ENCODE peak calls at places on chromosomes 6 and 20, in eight cellular contexts. O is RPMI7951; R is psoas muscle; K is endothelial cell; A is HS-5; M is CD4-positive, alpha-beta memory T cell; I is ACHN; U is fibroblast of mammary gland. Y is an unnamed sample.

GRCh38 chr6:105359419-105360366 is 43.2 kb downstream of the PREP start:
- DNase-seq in U (peak), K (no peak), A (peak), R (no peak), M (no peak), I (peak), O (peak), Y (peak)

GRCh38 chr6:10175330-10175729 is 239.5 kb downstream of the TFAP2A start:
- DNase-seq in A (no peak), U (no peak), K (no peak), R (no peak), M (no peak), I (no peak), O (no peak), Y (no peak)

GRCh38 chr6:44842616-44843015 is 455.1 kb downstream of the CDC5L start:
- DNase-seq in I (no peak), U (peak), K (no peak), A (no peak), R (no peak), O (peak), M (no peak), Y (no peak)

GRCh38 chr20:44566018-44566417 is 16.4 kb upstream of the PKIG start:
- DNase-seq in I (no peak), K (no peak), O (peak), U (no peak), A (no peak), R (no peak), M (no peak), Y (no peak)

GRCh38 chr20:13105071-13105470 is 96.3 kb downstream of the SPTLC3 start:
- DNase-seq in O (peak), I (no peak), M (no peak), R (no peak), K (no peak), U (no peak), A (no peak), Y (no peak)

GRCh38 chr6:122124908-122125307 is 274.5 kb upstream of the HSF2 start:
- DNase-seq in I (no peak), K (no peak), U (no peak), A (no peak), R (no peak), M (no peak), O (no peak), Y (no peak)

GRCh38 chr20:41889871-41890224 is 271.7 kb upstream of the CHD6 start:
- DNase-seq in M (no peak), I (no peak), O (peak), R (no peak), U (no peak), A (no peak), K (no peak), Y (no peak)

GRCh38 chr20:58340853-58341252 is 31.3 kb downstream of the RAB22A start:
- DNase-seq in U (peak), O (peak), I (no peak), K (no peak), M (no peak), R (no peak), A (no peak), Y (no peak)

GRCh38 chr6:111813247-111814162 is 59.7 kb downstream of the FYN start:
- DNase-seq in U (peak), A (peak), M (no peak), R (no peak), O (no peak), I (no peak), K (no peak), Y (no peak)

GRCh38 chr20:60013296-60014142 is 55.3 kb downstream of the CDH26 start:
- DNase-seq in I (no peak), R (no peak), M (no peak), U (no peak), A (no peak), O (no peak), K (no peak), Y (no peak)

GRCh38 chr6:79137671-79138070 is 59.6 kb upstream of the PHIP start:
- DNase-seq in R (no peak), U (peak), M (no peak), A (no peak), K (no peak), O (no peak), I (no peak), Y (no peak)

GRCh38 chr6:45704056-45704790 is 311.4 kb downstream of the CLIC5 start:
- DNase-seq in K (no peak), I (no peak), A (no peak), R (no peak), U (no peak), O (peak), M (no peak), Y (peak)

GRCh38 chr6:61622601-61623000 is 663.4 kb downstream of the KHDRBS2 start:
- DNase-seq in K (no peak), I (no peak), O (no peak), U (no peak), R (no peak), A (no peak), M (no peak), Y (no peak)

GRCh38 chr6:165744515-165745228 is 81.6 kb upstream of the PDE10A start:
- DNase-seq in A (no peak), O (peak), U (peak), M (no peak), K (no peak), R (no peak), I (no peak), Y (no peak)

GRCh38 chr6:138817799-138818198 is 21.9 kb downstream of the ECT2L start:
- DNase-seq in K (no peak), I (no peak), R (no peak), O (peak), A (peak), M (no peak), U (peak), Y (peak)

GRCh38 chr20:39993737-39994136 is 695.3 kb downstream of the MAFB start:
- DNase-seq in A (no peak), K (no peak), R (no peak), M (no peak), I (no peak), O (peak), U (no peak), Y (no peak)

GRCh38 chr6:7578949-7579348 is 11.0 kb upstream of the SNRNP48 start:
- DNase-seq in M (no peak), R (no peak), I (no peak), A (no peak), O (no peak), K (no peak), U (no peak), Y (no peak)